ENCODE peak calls at places on chromosomes 1 and 21, in four cellular contexts. J is NCI-H1694 treated with DMSO at 0.1 percent for 48 hours; A is right cardiac atrium; Y is stimulated activated CD4-positive, alpha-beta T cell treated with anti-CD3 and anti-CD28 coated beads, Interleukin-4, amount 100 ng/mL, for 1 hour. G is an unnamed sample.
A peak's percentile ranks its signal among the peaks of the same experiment; 100 is the strongest.

GRCh38 chr1:21666572-21667320 is 2.4 kb downstream of the RAP1GAP start:
- DNase-seq in J (no peak), A (no peak), Y (no peak), G (peak; percentile 76)

GRCh38 chr1:202270871-202271326 is 70.8 kb downstream of the UBE2T start:
- DNase-seq in J (no peak), A (no peak), Y (no peak), G (no peak)

GRCh38 chr21:34198232-34199120 is 125.1 kb downstream of the MRPS6 start:
- DNase-seq in J (no peak), A (no peak), Y (no peak), G (no peak)

GRCh38 chr1:169676001-169676400 is 35.4 kb downstream of the SELL start:
- DNase-seq in J (no peak), A (no peak), Y (no peak), G (no peak)

GRCh38 chr1:162212713-162213112 is 143.2 kb downstream of the NOS1AP start:
- DNase-seq in J (no peak), A (no peak), Y (no peak), G (no peak)

GRCh38 chr1:14487671-14488070 is 110.8 kb upstream of the KAZN start:
- DNase-seq in J (no peak), A (no peak), Y (no peak), G (no peak)

GRCh38 chr1:89454845-89455521 is 69.6 kb upstream of the LRRC8B start:
- DNase-seq in J (peak; percentile 58), A (peak; percentile 64), Y (peak; percentile 52), G (peak; percentile 50)

GRCh38 chr1:47578026-47578861 is 140.4 kb downstream of the FOXD2 start:
- DNase-seq in J (no peak), A (no peak), Y (no peak), G (no peak)